ENCODE peak calls at places on chromosome 20, in four cellular contexts. G is GM23248, B is MM.1S, J is hepatocyte. N is an unnamed sample.

GRCh38 chr20:43442310-43442880 is 15.3 kb upstream of the SRSF6 start:
- DNase-seq in G (peak), B (no peak), J (peak), N (no peak)

GRCh38 chr20:13220857-13221297 is at the start of gene ISM1:
- DNase-seq in G (peak), B (peak), J (peak), N (no peak)

GRCh38 chr20:63280929-63281545 is 8.4 kb downstream of the ARFGAP1 start:
- DNase-seq in G (peak), B (no peak), J (no peak), N (no peak)

GRCh38 chr20:37552415-37552814 is 24.7 kb upstream of the BLCAP start:
- DNase-seq in G (peak), B (no peak), J (no peak), N (no peak)

GRCh38 chr20:45959956-45960630 is 11.9 kb downstream of the ZNF335 start:
- DNase-seq in G (no peak), B (no peak), J (no peak), N (no peak)

GRCh38 chr20:16260911-16261310 is 312.3 kb downstream of the KIF16B start:
- DNase-seq in G (peak), B (no peak), J (no peak), N (no peak)

GRCh38 chr20:61662946-61663460 is 402.7 kb downstream of the TAF4 start:
- DNase-seq in G (no peak), B (no peak), J (no peak), N (no peak)

GRCh38 chr20:32155017-32155965 is 45.8 kb downstream of the TM9SF4 start:
- DNase-seq in G (peak), B (no peak), J (peak), N (no peak)

GRCh38 chr20:62298577-62299249 is 4.1 kb upstream of the ADRM1 start:
- DNase-seq in G (no peak), B (no peak), J (no peak), N (no peak)

GRCh38 chr20:53839423-53840176 is 230.8 kb downstream of the BCAS1 start:
- DNase-seq in G (no peak), B (peak), J (no peak), N (no peak)

GRCh38 chr20:25675161-25675560 is 21.5 kb downstream of the ZNF337 start:
- DNase-seq in G (no peak), B (no peak), J (no peak), N (no peak)

GRCh38 chr20:37406010-37406998 is 60.4 kb downstream of the SRC start:
- DNase-seq in G (peak), B (peak), J (peak), N (no peak)

GRCh38 chr20:59661621-59662020 is 57.3 kb downstream of the PHACTR3 start:
- DNase-seq in G (no peak), B (no peak), J (no peak), N (no peak)

GRCh38 chr20:329851-330232 is 4.5 kb downstream of the SOX12 start:
- DNase-seq in G (no peak), B (no peak), J (no peak), N (no peak)

GRCh38 chr20:18077157-18077556 is 19.4 kb upstream of the OVOL2 start:
- DNase-seq in G (no peak), B (no peak), J (no peak), N (no peak)

GRCh38 chr20:43530321-43531090 is 23.0 kb downstream of the L3MBTL1 start:
- DNase-seq in G (no peak), B (no peak), J (peak), N (no peak)

GRCh38 chr20:2417142-2417541 is 36.4 kb downstream of the TGM6 start:
- DNase-seq in G (no peak), B (no peak), J (no peak), N (no peak)

GRCh38 chr20:8313073-8313472 is 181.0 kb downstream of the PLCB1 start:
- DNase-seq in G (no peak), B (no peak), J (no peak), N (no peak)

GRCh38 chr20:555933-556332 is 12.3 kb upstream of the CSNK2A1 start:
- DNase-seq in G (peak), B (no peak), J (peak), N (no peak)

GRCh38 chr20:32528291-32528891 is 56.7 kb downstream of the NOL4L start:
- DNase-seq in G (no peak), B (no peak), J (no peak), N (no peak)

GRCh38 chr20:50320910-50321796 is 130.5 kb downstream of the CEBPB start:
- DNase-seq in G (peak), B (no peak), J (peak), N (peak)

GRCh38 chr20:844473-845225 is 11.1 kb downstream of the FAM110A start:
- DNase-seq in G (peak), B (peak), J (peak), N (peak)

GRCh38 chr20:40019510-40019909 is 669.5 kb downstream of the MAFB start:
- DNase-seq in G (no peak), B (no peak), J (no peak), N (no peak)

GRCh38 chr20:20549699-20550098 is 162.7 kb downstream of the RALGAPA2 start:
- DNase-seq in G (peak), B (no peak), J (peak), N (peak)

GRCh38 chr20:40493071-40493470 is 196.0 kb downstream of the MAFB start:
- DNase-seq in G (peak), B (no peak), J (peak), N (no peak)

GRCh38 chr20:3312940-3313656 is 74.1 kb upstream of the SLC4A11 start:
- DNase-seq in G (peak), B (no peak), J (peak), N (no peak)

GRCh38 chr20:55251170-55251569 is 754.1 kb downstream of the CBLN4 start:
- DNase-seq in G (no peak), B (no peak), J (no peak), N (no peak)

GRCh38 chr20:14069796-14070195 is 74.5 kb downstream of the MACROD2 start:
- DNase-seq in G (peak), B (no peak), J (no peak), N (no peak)

GRCh38 chr20:4967752-4968477 is 33.4 kb downstream of the SLC23A2 start:
- DNase-seq in G (no peak), B (no peak), J (no peak), N (no peak)

GRCh38 chr20:19254086-19254821 is 41.8 kb downstream of the SLC24A3 start:
- DNase-seq in G (peak), B (no peak), J (no peak), N (no peak)

GRCh38 chr20:595330-596308 is 14.5 kb downstream of the TCF15 start:
- DNase-seq in G (no peak), B (no peak), J (no peak), N (no peak)

GRCh38 chr20:62887147-62887859 is 25.7 kb upstream of the TCFL5 start:
- DNase-seq in G (peak), B (no peak), J (peak), N (no peak)

GRCh38 chr20:58339741-58340140 is 30.2 kb downstream of the RAB22A start:
- DNase-seq in G (no peak), B (no peak), J (no peak), N (no peak)

GRCh38 chr20:58342104-58342945 is 32.8 kb downstream of the RAB22A start:
- DNase-seq in G (peak), B (no peak), J (no peak), N (no peak)

GRCh38 chr20:58344741-58345140 is 35.2 kb downstream of the RAB22A start:
- DNase-seq in G (peak), B (no peak), J (no peak), N (no peak)

GRCh38 chr20:58340151-58340550 is 30.6 kb downstream of the RAB22A start:
- DNase-seq in G (no peak), B (no peak), J (no peak), N (no peak)

GRCh38 chr20:58340853-58341252 is 31.3 kb downstream of the RAB22A start:
- DNase-seq in G (no peak), B (no peak), J (no peak), N (no peak)
- H3K4me2 ChIP-seq in G (no peak), B (no peak), J (no peak), N (no peak)

GRCh38 chr20:57672164-57672563 is 37.7 kb downstream of the PMEPA1 start:
- DNase-seq in G (peak), B (no peak), J (no peak), N (no peak)
- H3K27ac ChIP-seq in G (no peak), B (no peak), J (no peak), N (no peak)

GRCh38 chr20:48930878-48931277 is 9.4 kb downstream of the ARFGEF2 start:
- DNase-seq in G (no peak), B (no peak), J (no peak), N (no peak)

GRCh38 chr20:48930035-48930434 is 8.5 kb downstream of the ARFGEF2 start:
- DNase-seq in G (no peak), B (no peak), J (no peak), N (no peak)

GRCh38 chr20:48926816-48927215 is 5.3 kb downstream of the ARFGEF2 start:
- DNase-seq in G (no peak), B (no peak), J (no peak), N (no peak)

GRCh38 chr20:48931527-48932374 is 10.2 kb downstream of the ARFGEF2 start:
- DNase-seq in G (no peak), B (no peak), J (no peak), N (no peak)

GRCh38 chr20:48928832-48929725 is 7.6 kb downstream of the ARFGEF2 start:
- DNase-seq in G (peak), B (no peak), J (peak), N (no peak)
- TF ChIP-seq EZH2phosphoT487 in G (no peak), B (no peak), J (no peak), N (no peak)

GRCh38 chr20:47198254-47198671 is 158.2 kb downstream of the ZMYND8 start:
- DNase-seq in G (peak), B (peak), J (no peak), N (no peak)

GRCh38 chr20:47204008-47204745 is 152.3 kb downstream of the ZMYND8 start:
- DNase-seq in G (peak), B (no peak), J (no peak), N (peak)

GRCh38 chr20:47198996-47199552 is 157.4 kb downstream of the ZMYND8 start:
- DNase-seq in G (no peak), B (no peak), J (no peak), N (no peak)

GRCh38 chr20:47202765-47203667 is 153.5 kb downstream of the ZMYND8 start:
- DNase-seq in G (peak), B (no peak), J (no peak), N (no peak)

DNA sequence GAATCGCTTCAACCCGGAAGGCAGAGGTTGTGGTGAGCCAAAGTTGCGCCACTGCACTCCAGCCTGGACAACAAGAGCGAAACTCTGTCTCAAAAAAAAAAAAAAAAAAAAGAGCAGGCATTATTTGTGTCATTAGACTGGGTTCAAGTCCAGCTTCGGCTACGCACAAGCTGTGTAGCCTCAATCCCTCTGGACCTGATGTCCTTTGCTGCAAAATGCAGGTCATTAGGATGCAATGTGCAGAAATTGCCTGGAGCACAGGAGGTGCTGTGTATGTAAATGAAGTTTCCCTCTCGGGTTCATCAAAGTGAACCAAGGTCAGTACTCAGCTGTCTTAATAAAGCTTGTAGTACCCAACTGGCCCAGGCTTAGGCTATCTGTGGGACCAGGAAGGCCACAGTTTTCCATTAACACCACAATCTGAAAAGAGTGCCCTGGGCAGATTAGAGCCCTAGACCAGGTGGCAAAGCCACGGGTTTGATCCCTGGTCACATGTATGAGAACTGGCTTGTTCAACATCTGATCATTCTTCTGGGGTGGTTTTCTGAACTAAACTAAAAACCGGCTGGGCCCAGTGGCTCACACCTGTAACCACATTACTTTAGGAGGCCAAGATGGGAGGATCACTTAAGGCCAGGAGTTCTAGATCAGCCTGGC is 155.3 kb downstream of the ZMYND8 start:
- DNase-seq in G (no peak), B (peak), J (no peak), N (peak)
- H3K4me2 ChIP-seq in G (no peak), B (no peak), J (no peak), N (peak)